ENCODE peak calls at places on chromosomes 7 and 10, in eight cellular contexts. P is K562, K is AG04449, L is WERI-Rb-1, B is AG09319, Y is MM.1S, Z is RWPE1, W is BJ. N is an unnamed sample.
A peak's percentile ranks its signal among the peaks of the same experiment; 100 is the strongest.

GRCh38 chr10:90675621-90676020 is 182.2 kb downstream of the HTR7 start:
- DNase-seq in B (no peak), Y (no peak), K (peak; percentile 3), W (peak; percentile 59), L (no peak), P (no peak), Z (peak; percentile 37), N (no peak)

GRCh38 chr10:33334839-33335549 is 527 bp upstream of the NRP1 start:
- DNase-seq in B (peak; percentile 91), L (peak; percentile 32), K (no peak), Y (peak; percentile 54), Z (peak; percentile 78), P (no peak), W (peak; percentile 39), N (peak; percentile 79)

GRCh38 chr10:77428776-77429395 is 208.7 kb downstream of the KCNMA1 start:
- DNase-seq in B (peak; percentile 58), Y (no peak), L (peak; percentile 72), Z (peak; percentile 26), W (no peak), K (peak; percentile 51), P (no peak), N (peak; percentile 45)

GRCh38 chr10:100562008-100562672 is 26.4 kb downstream of the HIF1AN start:
- DNase-seq in P (peak; percentile 72), L (peak; percentile 85), Z (peak; percentile 92), B (no peak), Y (peak; percentile 85), W (no peak), K (no peak), N (peak; percentile 88)

GRCh38 chr7:159068893-159069448 is 75.7 kb downstream of the VIPR2 start:
- DNase-seq in Y (no peak), K (no peak), B (no peak), L (no peak), P (no peak), Z (no peak), W (no peak), N (no peak)

GRCh38 chr10:133123746-133124356 is 36.1 kb downstream of the ADGRA1 start:
- DNase-seq in P (no peak), W (no peak), K (no peak), Y (no peak), L (peak; percentile 3), Z (no peak), B (no peak), N (no peak)

GRCh38 chr10:62437696-62438095 is 63.5 kb downstream of the ZNF365 start:
- DNase-seq in L (peak; percentile 9), B (peak; percentile 49), W (peak; percentile 89), P (peak; percentile 48), Z (peak; percentile 53), K (peak; percentile 69), Y (peak; percentile 70), N (peak; percentile 27)

GRCh38 chr7:18552943-18553584 is 57.5 kb downstream of the HDAC9 start:
- DNase-seq in Z (no peak), Y (no peak), L (no peak), B (no peak), K (no peak), W (no peak), P (no peak), N (no peak)

GRCh38 chr7:94656925-94657731 is 1.2 kb upstream of the SGCE start:
- DNase-seq in Z (no peak), B (no peak), K (no peak), W (no peak), P (no peak), Y (peak; percentile 37), L (peak; percentile 17), N (peak; percentile 16)

GRCh38 chr10:44673245-44673999 is 237.7 kb upstream of the TMEM72 start:
- DNase-seq in B (no peak), P (no peak), Z (no peak), Y (no peak), W (no peak), K (no peak), L (no peak), N (no peak)

GRCh38 chr10:44395902-44396670 is 11.2 kb upstream of the CXCL12 start:
- DNase-seq in K (no peak), B (no peak), Z (no peak), W (no peak), Y (no peak), P (no peak), L (no peak), N (no peak)

GRCh38 chr7:17370901-17371550 is 72.6 kb downstream of the AHR start:
- DNase-seq in P (no peak), L (no peak), K (no peak), W (no peak), Y (no peak), Z (peak; percentile 30), B (no peak), N (no peak)

GRCh38 chr10:116702165-116702564 is 40.2 kb downstream of the HSPA12A start:
- DNase-seq in Z (no peak), L (no peak), Y (no peak), P (no peak), W (no peak), B (no peak), K (no peak), N (no peak)

GRCh38 chr7:96426027-96426426 is 104.1 kb upstream of the SLC25A13 start:
- DNase-seq in W (no peak), Y (no peak), P (no peak), B (no peak), K (no peak), Z (peak; percentile 74), L (no peak), N (no peak)

GRCh38 chr7:124032369-124033092 is at the start of gene TMEM229A:
- DNase-seq in Z (peak; percentile 25), L (peak; percentile 57), W (no peak), Y (peak; percentile 49), K (no peak), B (no peak), P (no peak), N (peak; percentile 68)

GRCh38 chr10:114925675-114926204 is 12.3 kb upstream of the TRUB1 start:
- DNase-seq in Y (no peak), W (no peak), L (no peak), P (no peak), B (no peak), K (no peak), Z (peak; percentile 13), N (no peak)

GRCh38 chr10:132183046-132183445 is 3.7 kb upstream of the DPYSL4 start:
- DNase-seq in Z (no peak), K (no peak), L (no peak), B (no peak), P (no peak), W (no peak), Y (no peak), N (no peak)

GRCh38 chr7:140640060-140640611 is 477 bp downstream of the DENND2A start:
- DNase-seq in P (no peak), K (no peak), Y (no peak), W (no peak), B (no peak), Z (peak; percentile 30), L (peak; percentile 55), N (peak; percentile 68)

GRCh38 chr7:70042533-70042932 is 444.3 kb downstream of the AUTS2 start:
- DNase-seq in W (no peak), K (peak; percentile 29), P (no peak), B (no peak), L (no peak), Z (no peak), Y (peak; percentile 16), N (no peak)

GRCh38 chr10:25017247-25017590 is 807 bp downstream of the THNSL1 start:
- DNase-seq in P (peak; percentile 30), W (no peak), K (no peak), Y (no peak), L (peak; percentile 4), B (no peak), Z (peak; percentile 22), N (peak; percentile 11)

GRCh38 chr7:665251-665650 is 61.2 kb upstream of the DNAAF5 start:
- DNase-seq in L (no peak), Z (no peak), B (peak; percentile 22), Y (no peak), W (no peak), P (no peak), K (peak; percentile 34), N (no peak)

DNA sequence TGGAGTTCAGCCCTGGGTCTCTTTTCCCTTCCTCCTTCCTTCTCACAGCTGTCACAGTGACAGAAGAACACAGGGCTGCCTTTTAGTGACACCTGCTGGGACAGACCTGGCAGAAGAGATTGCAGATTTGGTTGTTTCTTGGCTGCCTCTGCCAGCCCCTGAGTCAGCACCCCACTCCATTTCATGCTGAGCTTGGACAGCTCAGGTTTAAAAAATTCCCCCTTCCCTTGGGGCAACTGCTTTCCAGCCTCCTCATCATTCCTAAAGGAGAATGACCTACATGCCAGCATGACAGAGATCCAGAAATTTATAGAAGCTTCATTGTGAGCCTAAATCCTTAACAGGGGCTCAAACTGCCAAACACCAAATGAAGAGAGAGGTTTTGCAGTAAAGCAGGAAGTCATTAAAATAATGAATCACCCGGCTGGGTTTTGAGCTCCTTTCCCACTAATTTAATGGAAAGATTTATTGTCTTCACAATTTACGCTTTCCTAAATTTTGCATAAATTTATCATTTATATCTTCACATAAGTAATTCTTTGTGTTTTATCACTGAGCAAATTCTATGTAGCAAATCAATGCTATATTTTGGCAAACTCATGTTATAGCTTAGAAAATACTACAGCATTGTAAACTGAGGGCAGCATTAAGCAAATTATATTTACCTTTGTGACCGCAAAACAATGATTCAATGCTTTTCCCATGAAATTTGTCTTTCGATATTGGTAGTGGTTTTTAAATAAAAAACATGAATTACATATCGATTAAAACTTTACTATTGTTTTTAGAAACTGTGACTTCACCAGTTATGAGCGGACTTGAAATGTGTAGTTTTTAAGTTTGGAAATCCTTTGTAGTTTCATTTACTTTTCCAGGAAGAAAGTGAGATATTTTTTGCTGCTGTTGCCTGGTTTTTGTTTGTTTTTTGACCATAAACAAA is 399.5 kb upstream of the ANKRD30A start:
- DNase-seq in P (no peak), B (peak; percentile 53), Z (peak; percentile 69), K (peak; percentile 71), Y (peak; percentile 44), W (peak; percentile 65), L (peak; percentile 82), N (peak; percentile 38)
- TF ChIP-seq CTCF in P (no peak), B (peak; percentile 51), Z (peak; percentile 22), K (peak; percentile 46), Y (peak; percentile 34), W (peak; percentile 16), L (peak; percentile 72), N (no peak)

GRCh38 chr10:74213571-74214162 is 62.6 kb downstream of the ADK start:
- DNase-seq in W (no peak), P (peak; percentile 54), Z (peak; percentile 63), B (peak; percentile 31), L (peak; percentile 43), K (no peak), Y (peak; percentile 24), N (peak; percentile 24)
- TF ChIP-seq CTCF in W (peak; percentile 63), P (peak; percentile 67), Z (peak; percentile 55), B (peak; percentile 63), L (peak; percentile 26), K (peak; percentile 57), Y (peak; percentile 55), N (peak; percentile 36)

GRCh38 chr7:136183981-136184380 is 206.8 kb upstream of the MTPN start:
- DNase-seq in B (no peak), Y (no peak), Z (no peak), P (no peak), L (no peak), K (no peak), W (no peak), N (peak; percentile 9)
- TF ChIP-seq CTCF in B (peak; percentile 7), Y (no peak), Z (no peak), P (peak; percentile 39), L (peak; percentile 44), K (peak; percentile 11), W (no peak), N (no peak)

DNA sequence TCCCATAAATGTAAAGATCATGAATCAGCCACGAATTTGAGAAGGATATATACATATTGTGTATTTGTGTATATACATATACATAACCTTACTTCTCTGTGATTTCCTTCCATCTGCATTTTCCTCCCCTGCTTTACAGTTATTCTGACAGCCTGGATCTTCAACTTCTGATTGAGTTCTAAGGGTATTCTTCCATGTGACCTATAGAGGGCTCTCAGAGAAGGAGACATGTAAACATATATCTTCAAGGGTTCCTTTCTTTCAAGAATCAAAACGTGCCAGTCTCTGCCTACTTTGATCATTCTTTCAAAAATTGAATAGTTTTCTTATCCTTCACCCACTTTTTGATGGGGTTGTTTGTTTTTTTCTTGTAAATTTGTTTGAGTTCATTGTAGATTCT is 453.7 kb upstream of the POT1 start:
- DNase-seq in W (no peak), Z (peak; percentile 2), Y (peak; percentile 43), L (no peak), P (peak; percentile 10), B (no peak), K (no peak), N (no peak)
- TF ChIP-seq CTCF in W (no peak), Z (peak; percentile 11), Y (peak; percentile 46), L (no peak), P (no peak), B (no peak), K (no peak), N (no peak)

N was measured in endothelial cell.